ENCODE peak calls at places on chromosomes 5 and 9, in eight cellular contexts. One of them, this sample, is unnamed.
A peak's percentile ranks its signal among the peaks of the same experiment; 100 is the strongest.

GRCh38 chr5:52580921-52581320 is 206.8 kb upstream of the ITGA1 start:
- DNase-seq in ecto neural progenitor cell: no peak
- DNase-seq in AML-193: no peak
- DNase-seq in NCI-H524 treated with DMSO at 0.1 percent for 48 hours: no peak
- DNase-seq in endothelial cell: no peak
- DNase-seq in pons: no peak
- DNase-seq in ACHN: no peak
- DNase-seq in T-helper 2 cell: no peak
- DNase-seq in this sample: no peak

GRCh38 chr9:14710804-14711203 is 11.7 kb downstream of the CER1 start:
- DNase-seq in ecto neural progenitor cell: no peak
- DNase-seq in AML-193: no peak
- DNase-seq in NCI-H524 treated with DMSO at 0.1 percent for 48 hours: no peak
- DNase-seq in endothelial cell: no peak
- DNase-seq in pons: no peak
- DNase-seq in ACHN: no peak
- DNase-seq in T-helper 2 cell: no peak
- DNase-seq in this sample: no peak

GRCh38 chr5:107285772-107286171 is 385.0 kb downstream of the EFNA5 start:
- DNase-seq in ecto neural progenitor cell: no peak
- DNase-seq in AML-193: no peak
- DNase-seq in NCI-H524 treated with DMSO at 0.1 percent for 48 hours: no peak
- DNase-seq in endothelial cell: no peak
- DNase-seq in pons: no peak
- DNase-seq in ACHN: no peak
- DNase-seq in T-helper 2 cell: peak; percentile 47
- DNase-seq in this sample: no peak

GRCh38 chr5:165735388-165735787 is 2230.0 kb downstream of the MAT2B start:
- DNase-seq in ecto neural progenitor cell: no peak
- DNase-seq in AML-193: no peak
- DNase-seq in NCI-H524 treated with DMSO at 0.1 percent for 48 hours: no peak
- DNase-seq in endothelial cell: no peak
- DNase-seq in pons: no peak
- DNase-seq in ACHN: no peak
- DNase-seq in T-helper 2 cell: peak; percentile 25
- DNase-seq in this sample: no peak

GRCh38 chr9:97793067-97793466 is 60.0 kb upstream of the FOXE1 start:
- DNase-seq in ecto neural progenitor cell: no peak
- DNase-seq in AML-193: no peak
- DNase-seq in NCI-H524 treated with DMSO at 0.1 percent for 48 hours: no peak
- DNase-seq in endothelial cell: no peak
- DNase-seq in pons: no peak
- DNase-seq in ACHN: no peak
- DNase-seq in T-helper 2 cell: no peak
- DNase-seq in this sample: no peak

GRCh38 chr5:14357861-14358260 is 214.7 kb downstream of the TRIO start:
- DNase-seq in ecto neural progenitor cell: peak; percentile 64
- DNase-seq in AML-193: no peak
- DNase-seq in NCI-H524 treated with DMSO at 0.1 percent for 48 hours: no peak
- DNase-seq in endothelial cell: peak; percentile 59
- DNase-seq in pons: no peak
- DNase-seq in ACHN: no peak
- DNase-seq in T-helper 2 cell: no peak
- DNase-seq in this sample: no peak

GRCh38 chr5:91332267-91333044 is 50.7 kb downstream of the ARRDC3 start:
- DNase-seq in ecto neural progenitor cell: no peak
- DNase-seq in AML-193: no peak
- DNase-seq in NCI-H524 treated with DMSO at 0.1 percent for 48 hours: no peak
- DNase-seq in endothelial cell: no peak
- DNase-seq in pons: no peak
- DNase-seq in ACHN: peak; percentile 86
- DNase-seq in T-helper 2 cell: peak; percentile 85
- DNase-seq in this sample: no peak

GRCh38 chr9:136081826-136082495 is 13.1 kb downstream of the NACC2 start:
- DNase-seq in ecto neural progenitor cell: no peak
- DNase-seq in AML-193: no peak
- DNase-seq in NCI-H524 treated with DMSO at 0.1 percent for 48 hours: no peak
- DNase-seq in endothelial cell: no peak
- DNase-seq in pons: no peak
- DNase-seq in ACHN: no peak
- DNase-seq in T-helper 2 cell: no peak
- DNase-seq in this sample: peak; percentile 48

GRCh38 chr9:75642522-75642921 is 248.0 kb upstream of the PCSK5 start:
- DNase-seq in ecto neural progenitor cell: no peak
- DNase-seq in AML-193: no peak
- DNase-seq in NCI-H524 treated with DMSO at 0.1 percent for 48 hours: no peak
- DNase-seq in endothelial cell: no peak
- DNase-seq in pons: no peak
- DNase-seq in ACHN: no peak
- DNase-seq in T-helper 2 cell: no peak
- DNase-seq in this sample: no peak

GRCh38 chr5:50440651-50441478 is at the start of gene EMB:
- DNase-seq in ecto neural progenitor cell: peak; percentile 77
- DNase-seq in AML-193: peak; percentile 58
- DNase-seq in NCI-H524 treated with DMSO at 0.1 percent for 48 hours: peak; percentile 68
- DNase-seq in endothelial cell: peak; percentile 62
- DNase-seq in pons: no peak
- DNase-seq in ACHN: peak; percentile 12
- DNase-seq in T-helper 2 cell: peak; percentile 95
- DNase-seq in this sample: peak; percentile 83

This sample was measured in naive thymus-derived CD8-positive, alpha-beta T cell.